ENCODE peak calls at places on chromosomes 2 and 18, in five cellular contexts. One of them, this sample, is unnamed. For H3K4me1, the result is how much of the 10 kb centered on the place peaks cover.

GRCh38 chr2:218395456-218395825 is 4.2 kb upstream of the CTDSP1 start:
- DNase-seq in breast epithelium: no peak
- DNase-seq in tibial nerve: no peak
- DNase-seq in aorta: no peak
- DNase-seq in neural progenitor cell: no peak
- DNase-seq in this sample: no peak

GRCh38 chr2:6780765-6781274 is 84.9 kb downstream of the CMPK2 start:
- DNase-seq in breast epithelium: no peak
- DNase-seq in neural progenitor cell: no peak
- DNase-seq in tibial nerve: peak
- DNase-seq in aorta: no peak
- DNase-seq in this sample: peak

GRCh38 chr18:59454909-59455727 is 96.1 kb upstream of the LMAN1 start:
- DNase-seq in tibial nerve: no peak
- DNase-seq in aorta: no peak
- DNase-seq in neural progenitor cell: peak
- DNase-seq in breast epithelium: no peak
- DNase-seq in this sample: no peak

GRCh38 chr2:68317971-68318685 is 1.6 kb downstream of the CNRIP1 start:
- DNase-seq in tibial nerve: peak
- DNase-seq in neural progenitor cell: peak
- DNase-seq in aorta: no peak
- DNase-seq in breast epithelium: no peak
- DNase-seq in this sample: no peak

GRCh38 chr2:26458365-26459042 is 19.4 kb downstream of the OTOF start:
- DNase-seq in neural progenitor cell: no peak
- DNase-seq in tibial nerve: no peak
- DNase-seq in aorta: peak
- DNase-seq in breast epithelium: peak
- DNase-seq in this sample: no peak

GRCh38 chr18:59874166-59874565 is 25.6 kb upstream of the PMAIP1 start:
- DNase-seq in neural progenitor cell: no peak
- DNase-seq in breast epithelium: no peak
- DNase-seq in aorta: no peak
- DNase-seq in tibial nerve: no peak
- DNase-seq in this sample: no peak

GRCh38 chr2:44247924-44248323 is 27.4 kb upstream of the SLC3A1 start:
- DNase-seq in aorta: no peak
- DNase-seq in tibial nerve: no peak
- DNase-seq in neural progenitor cell: peak
- DNase-seq in breast epithelium: no peak
- DNase-seq in this sample: no peak

GRCh38 chr18:43805646-43806194 is 528.4 kb upstream of the SYT4 start:
- DNase-seq in neural progenitor cell: no peak
- DNase-seq in breast epithelium: no peak
- DNase-seq in aorta: no peak
- DNase-seq in tibial nerve: no peak
- DNase-seq in this sample: no peak

GRCh38 chr2:9380702-9381628 is 42.4 kb downstream of the ITGB1BP1 start:
- DNase-seq in aorta: no peak
- DNase-seq in breast epithelium: no peak
- DNase-seq in neural progenitor cell: no peak
- DNase-seq in tibial nerve: peak
- DNase-seq in this sample: peak

GRCh38 chr2:5705490-5705889 is 13.3 kb downstream of the SOX11 start:
- DNase-seq in neural progenitor cell: no peak
- DNase-seq in tibial nerve: no peak
- DNase-seq in breast epithelium: no peak
- DNase-seq in aorta: no peak
- DNase-seq in this sample: no peak

GRCh38 chr2:203532957-203533695 is 2.0 kb downstream of the RAPH1 start:
- DNase-seq in aorta: no peak
- DNase-seq in neural progenitor cell: peak
- DNase-seq in breast epithelium: no peak
- DNase-seq in tibial nerve: peak
- DNase-seq in this sample: no peak

GRCh38 chr2:51025942-51026574 is 5.9 kb downstream of the NRXN1 start:
- DNase-seq in neural progenitor cell: no peak
- DNase-seq in tibial nerve: no peak
- DNase-seq in aorta: no peak
- DNase-seq in breast epithelium: no peak
- DNase-seq in this sample: no peak

GRCh38 chr2:239819974-239820555 is 205.1 kb downstream of the NDUFA10 start:
- DNase-seq in tibial nerve: no peak
- DNase-seq in aorta: peak
- DNase-seq in neural progenitor cell: no peak
- DNase-seq in breast epithelium: peak
- DNase-seq in this sample: no peak

GRCh38 chr2:28336993-28337627 is 55.5 kb upstream of the FOSL2 start:
- DNase-seq in neural progenitor cell: no peak
- DNase-seq in breast epithelium: no peak
- DNase-seq in aorta: no peak
- DNase-seq in tibial nerve: no peak
- DNase-seq in this sample: no peak
- H3K4me1 ChIP-seq in neural progenitor cell: under half
- H3K4me1 ChIP-seq in breast epithelium: under half
- H3K4me1 ChIP-seq in aorta: under half
- H3K4me1 ChIP-seq in tibial nerve: under half
- H3K4me1 ChIP-seq in this sample: half or more

GRCh38 chr18:48765053-48765452 is 185.7 kb downstream of the SMAD7 start:
- DNase-seq in neural progenitor cell: no peak
- DNase-seq in breast epithelium: no peak
- DNase-seq in aorta: no peak
- DNase-seq in tibial nerve: no peak
- DNase-seq in this sample: no peak
- H3K4me1 ChIP-seq in neural progenitor cell: under half
- H3K4me1 ChIP-seq in breast epithelium: under half
- H3K4me1 ChIP-seq in aorta: under half
- H3K4me1 ChIP-seq in tibial nerve: under half
- H3K4me1 ChIP-seq in this sample: under half

DNA sequence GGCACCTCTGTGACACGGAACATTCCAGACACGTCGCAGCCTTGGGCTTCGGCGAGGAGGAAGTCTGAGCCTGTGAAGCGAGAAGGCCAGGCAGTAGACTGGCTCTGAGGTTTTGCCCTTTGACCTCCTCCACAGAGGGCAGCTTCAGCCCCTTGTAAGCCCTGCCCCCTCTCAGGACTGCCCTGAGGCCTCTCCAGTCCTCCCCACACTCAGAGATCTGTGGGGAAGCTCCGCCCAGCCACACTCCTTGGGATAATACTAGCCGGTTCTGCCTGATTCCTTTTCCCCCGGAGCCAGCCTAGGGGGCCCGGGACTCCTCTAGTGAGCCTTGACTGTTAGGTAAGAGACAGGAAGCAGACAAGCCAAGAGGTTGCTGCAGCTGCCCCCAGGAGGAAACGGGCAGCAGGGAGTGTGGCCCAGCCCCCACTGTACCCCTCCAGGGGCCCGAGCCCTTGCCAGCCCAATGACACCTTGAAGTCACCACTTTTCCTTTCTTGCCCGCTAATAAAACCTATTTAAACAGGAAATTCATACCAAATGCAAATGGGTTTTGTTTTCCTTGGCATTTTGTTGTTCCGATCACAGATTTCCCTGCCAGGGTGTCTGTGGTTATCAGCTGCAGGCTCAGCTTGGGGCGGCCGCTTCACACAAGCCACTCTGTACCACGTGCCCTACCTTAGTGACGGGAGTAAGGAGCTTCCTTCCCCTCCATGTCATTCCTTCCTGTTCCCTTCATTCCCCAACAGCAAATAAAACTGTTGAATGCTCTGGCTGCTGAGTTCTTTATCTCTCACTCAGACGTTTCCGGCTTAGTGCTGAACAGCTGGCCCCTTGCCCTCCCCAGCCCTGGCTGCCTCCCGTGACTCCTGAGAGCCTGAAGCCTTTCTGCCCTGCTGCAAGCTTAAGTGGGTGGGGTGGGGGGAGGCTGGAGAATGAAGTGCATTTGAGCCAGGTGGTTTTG is 124.7 kb downstream of the CABLES1 start:
- DNase-seq in breast epithelium: peak
- DNase-seq in tibial nerve: peak
- DNase-seq in aorta: peak
- DNase-seq in neural progenitor cell: peak
- DNase-seq in this sample: peak
- H3K4me1 ChIP-seq in breast epithelium: under half
- H3K4me1 ChIP-seq in tibial nerve: under half
- H3K4me1 ChIP-seq in aorta: under half
- H3K4me1 ChIP-seq in neural progenitor cell: under half
- H3K4me1 ChIP-seq in this sample: under half

GRCh38 chr18:53457068-53457467 is 767.4 kb downstream of the MBD2 start:
- DNase-seq in neural progenitor cell: no peak
- DNase-seq in aorta: no peak
- DNase-seq in tibial nerve: no peak
- DNase-seq in breast epithelium: no peak
- DNase-seq in this sample: no peak
- H3K4me1 ChIP-seq in neural progenitor cell: under half
- H3K4me1 ChIP-seq in aorta: under half
- H3K4me1 ChIP-seq in tibial nerve: under half
- H3K4me1 ChIP-seq in breast epithelium: under half
- H3K4me1 ChIP-seq in this sample: under half

GRCh38 chr2:107635883-107636282 is 190.8 kb upstream of the RGPD4 start:
- DNase-seq in neural progenitor cell: no peak
- DNase-seq in tibial nerve: no peak
- DNase-seq in aorta: no peak
- DNase-seq in breast epithelium: no peak
- DNase-seq in this sample: no peak
- H3K4me1 ChIP-seq in neural progenitor cell: under half
- H3K4me1 ChIP-seq in tibial nerve: under half
- H3K4me1 ChIP-seq in aorta: under half
- H3K4me1 ChIP-seq in breast epithelium: under half
- H3K4me1 ChIP-seq in this sample: under half

DNA sequence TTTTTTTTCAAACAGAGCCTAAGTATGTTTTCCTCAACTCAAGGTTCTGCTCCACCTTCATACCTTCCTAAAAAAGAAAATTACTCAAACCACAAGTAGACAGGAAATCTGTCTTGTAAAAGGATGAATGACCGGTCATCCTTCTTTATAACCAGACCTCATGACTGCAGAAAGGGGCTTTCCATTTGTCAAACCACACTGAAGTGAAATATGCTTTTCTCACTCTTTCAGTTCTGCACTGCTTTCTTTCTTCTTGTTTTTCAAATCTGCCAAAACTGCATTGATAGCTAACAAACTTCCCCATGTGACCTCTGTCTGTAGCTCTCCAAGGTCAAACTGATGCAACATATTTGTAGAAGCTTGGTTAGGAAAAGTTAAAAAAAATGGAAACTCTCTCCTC is 308.9 kb upstream of the CCDC68 start:
- DNase-seq in neural progenitor cell: no peak
- DNase-seq in aorta: no peak
- DNase-seq in breast epithelium: no peak
- DNase-seq in tibial nerve: no peak
- DNase-seq in this sample: no peak
- H3K4me1 ChIP-seq in neural progenitor cell: under half
- H3K4me1 ChIP-seq in aorta: under half
- H3K4me1 ChIP-seq in breast epithelium: under half
- H3K4me1 ChIP-seq in tibial nerve: under half
- H3K4me1 ChIP-seq in this sample: under half